ENCODE peak calls at places on chromosomes 13 and 19, in ten cellular contexts. S, F, A, W, Q, J, Y, C, Z and K are unnamed samples.

GRCh38 chr13:75258159-75258782 is 223.7 kb downstream of the TBC1D4 start:
- DNase-seq in Z (no peak), F (no peak), W (no peak), C (peak; percentile 65), A (peak; percentile 12), S (no peak), Y (peak; percentile 30), J (no peak), Q (no peak), K (no peak)

GRCh38 chr13:64529874-64530485 is 2700.2 kb downstream of the PCDH9 start:
- DNase-seq in Z (no peak), W (no peak), C (peak; percentile 22), A (no peak), Q (no peak), F (no peak), S (peak; percentile 18), Y (no peak), J (no peak), K (peak; percentile 20)

GRCh38 chr19:15488489-15489226 is 9.4 kb upstream of the PGLYRP2 start:
- DNase-seq in F (no peak), C (peak; percentile 60), Z (no peak), Y (no peak), J (no peak), W (no peak), S (no peak), Q (no peak), A (no peak), K (no peak)

GRCh38 chr13:98981596-98982195 is 3.8 kb upstream of the DOCK9 start:
- DNase-seq in Y (no peak), J (no peak), W (no peak), Q (no peak), Z (no peak), F (no peak), A (no peak), C (no peak), S (no peak), K (no peak)

GRCh38 chr19:35171730-35172129 is 17.2 kb downstream of the FXYD5 start:
- DNase-seq in Q (no peak), S (no peak), F (no peak), J (no peak), Z (peak; percentile 42), C (no peak), A (no peak), Y (no peak), W (no peak), K (no peak)

GRCh38 chr19:35534803-35535480 is 1.7 kb downstream of the GAPDHS start:
- DNase-seq in Z (no peak), C (no peak), A (no peak), W (no peak), F (no peak), J (no peak), S (no peak), Y (no peak), Q (no peak), K (no peak)

GRCh38 chr19:1199531-1199930 is 6.0 kb upstream of the STK11 start:
- DNase-seq in C (no peak), A (no peak), W (no peak), Q (no peak), J (no peak), Y (no peak), F (no peak), S (no peak), Z (no peak), K (no peak)

GRCh38 chr19:55452381-55453325 is 8.8 kb downstream of the ISOC2 start:
- DNase-seq in Q (no peak), J (no peak), A (no peak), C (peak; percentile 81), Z (peak; percentile 94), Y (peak; percentile 59), W (no peak), F (peak; percentile 86), S (peak; percentile 86), K (peak; percentile 90)

GRCh38 chr13:44972956-44973581 is 16.2 kb downstream of the NUFIP1 start:
- DNase-seq in J (no peak), C (peak; percentile 56), F (no peak), Q (no peak), Y (no peak), W (no peak), S (no peak), A (no peak), Z (no peak), K (no peak)

GRCh38 chr19:19224852-19225494 is 13.2 kb downstream of the NCAN start:
- DNase-seq in Z (peak; percentile 84), F (no peak), S (peak; percentile 60), J (no peak), A (no peak), W (no peak), C (peak; percentile 55), Y (no peak), Q (peak; percentile 1), K (peak; percentile 81)

GRCh38 chr19:44653977-44654784 is 10.5 kb downstream of the PVR start:
- DNase-seq in Z (peak; percentile 92), J (no peak), W (no peak), Q (no peak), C (peak; percentile 67), S (peak; percentile 66), Y (peak; percentile 11), A (no peak), F (no peak), K (peak; percentile 58)

GRCh38 chr13:47481521-47481920 is 519.6 kb downstream of the SUCLA2 start:
- DNase-seq in Y (peak; percentile 12), Z (no peak), F (no peak), Q (no peak), W (no peak), A (no peak), C (no peak), S (no peak), J (no peak), K (no peak)

GRCh38 chr13:109151255-109151654 is 521.8 kb downstream of the MYO16 start:
- DNase-seq in Q (no peak), S (no peak), F (no peak), Z (no peak), A (no peak), C (no peak), J (no peak), Y (no peak), W (no peak), K (no peak)

GRCh38 chr19:32309711-32310390 is 35.6 kb upstream of the ZNF507 start:
- DNase-seq in A (no peak), W (no peak), F (no peak), C (no peak), Z (peak; percentile 34), S (no peak), Q (no peak), J (no peak), Y (no peak), K (no peak)

DNA sequence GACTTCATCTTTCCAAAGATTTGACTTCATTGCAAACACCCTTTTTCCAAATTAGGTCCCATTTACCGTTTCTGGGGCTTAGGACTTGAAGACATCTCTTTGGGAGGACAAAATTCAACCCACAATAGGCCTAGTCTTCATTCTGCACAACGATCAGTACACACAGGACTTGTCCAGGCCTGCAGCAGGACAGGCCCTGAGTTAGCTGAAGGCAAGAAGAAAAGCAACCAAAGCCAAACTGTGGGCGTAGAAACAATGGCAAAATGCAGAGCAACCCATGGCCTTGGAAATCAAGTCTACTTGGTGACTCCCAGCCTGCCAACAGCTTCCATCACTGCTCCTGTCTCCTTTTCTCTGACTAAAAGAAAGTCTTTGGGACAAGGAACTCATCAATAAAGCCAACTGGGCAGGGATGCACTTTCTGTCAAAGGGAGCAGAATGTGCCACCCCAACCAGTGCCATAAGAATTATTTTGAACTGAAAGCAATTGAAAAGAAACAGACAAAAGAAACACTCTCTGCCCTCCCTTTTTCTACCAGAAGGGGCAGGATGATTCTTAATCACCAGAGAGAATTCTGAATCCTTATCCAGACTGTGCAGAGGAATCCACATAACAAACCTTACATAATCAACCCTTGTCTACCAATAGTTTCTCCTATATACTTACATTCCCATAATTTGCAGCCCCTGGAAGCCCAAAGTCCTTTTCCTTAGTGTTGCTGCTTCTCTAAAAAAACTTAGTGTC is 520.9 kb upstream of the NBEA start:
- DNase-seq in A (no peak), Z (no peak), F (no peak), Y (no peak), Q (no peak), W (no peak), C (no peak), S (no peak), J (no peak), K (no peak)
- TF ChIP-seq CTCF in A (no peak), Z (no peak), F (no peak), Y (no peak), Q (no peak), W (no peak), C (peak; percentile 32), S (peak; percentile 36), J (peak; percentile 28), K (no peak)

GRCh38 chr19:29467824-29468401 is 57.9 kb upstream of the VSTM2B start:
- DNase-seq in Z (peak; percentile 13), W (no peak), C (peak; percentile 35), S (no peak), F (no peak), Q (peak; percentile 2), J (peak; percentile 5), Y (no peak), A (no peak), K (peak; percentile 27)
- TF ChIP-seq CTCF in Z (no peak), W (no peak), C (peak; percentile 32), S (no peak), F (no peak), Q (peak; percentile 63), J (peak; percentile 61), Y (no peak), A (peak; percentile 81), K (peak; percentile 53)

DNA sequence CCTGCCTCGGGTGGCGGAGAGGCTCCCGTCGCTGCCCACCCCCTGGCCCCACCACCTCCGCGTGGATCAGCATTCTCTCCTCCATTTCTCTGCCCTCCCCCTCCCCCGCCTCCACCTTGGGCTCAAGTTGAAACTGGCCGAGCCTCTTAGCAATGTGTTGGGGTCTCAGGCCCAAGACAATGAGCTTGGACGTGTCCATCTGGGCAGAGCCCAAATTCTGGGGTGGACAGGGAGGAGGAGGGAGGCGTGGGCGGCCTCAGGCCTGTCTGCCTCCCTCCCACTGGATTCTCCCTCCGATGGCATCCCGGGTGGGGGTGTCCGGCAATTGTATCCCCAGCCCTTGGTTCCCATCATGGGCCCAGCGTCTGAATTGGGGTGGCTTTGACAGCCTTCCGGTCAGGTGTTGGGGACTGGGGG is 1.2 kb downstream of the CELF5 start:
- DNase-seq in C (no peak), A (no peak), W (no peak), Y (no peak), J (no peak), S (no peak), Q (no peak), Z (no peak), F (no peak), K (no peak)
- TF ChIP-seq CTCF in C (no peak), A (no peak), W (no peak), Y (no peak), J (no peak), S (no peak), Q (no peak), Z (no peak), F (no peak), K (no peak)

DNA sequence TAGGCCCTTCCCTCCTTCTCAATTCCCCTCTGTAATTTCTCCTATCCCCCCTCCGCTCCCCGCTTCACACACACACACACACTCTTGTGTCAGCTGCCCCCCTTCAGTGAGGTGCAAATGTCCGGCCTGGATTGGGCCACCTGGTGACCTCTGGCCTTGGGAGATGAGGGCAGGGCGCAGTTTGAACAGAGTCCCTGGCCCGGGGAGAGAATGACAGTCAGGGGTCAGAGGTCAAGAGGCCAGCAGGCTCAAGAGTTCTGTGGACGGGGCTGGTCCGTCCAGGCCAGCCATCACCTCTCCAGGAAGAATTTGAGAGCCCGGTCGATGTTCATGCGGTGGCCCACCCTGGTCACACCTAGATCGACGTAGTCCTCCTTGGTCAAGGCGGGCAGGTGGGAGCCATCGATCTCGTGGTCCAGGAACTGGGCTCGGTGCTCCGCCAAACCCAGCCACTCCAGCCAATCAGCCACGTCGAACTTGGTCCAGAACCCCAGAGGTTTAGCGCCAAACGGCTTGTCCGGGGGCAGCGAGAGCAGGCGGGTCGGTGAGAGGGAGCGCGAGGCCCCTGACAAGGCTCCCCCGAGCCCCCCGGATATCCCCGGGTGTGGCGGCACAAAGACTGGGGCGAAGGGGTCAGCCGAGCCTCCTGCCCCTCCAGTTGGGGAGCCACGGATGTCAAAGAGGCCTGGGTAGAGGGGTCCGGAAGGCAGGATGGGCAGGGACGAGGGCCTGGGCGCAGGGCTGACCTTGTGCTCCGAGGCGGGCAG is 12.6 kb downstream of the C19orf81 start:
- DNase-seq in F (no peak), A (no peak), Y (no peak), C (no peak), J (no peak), S (no peak), Q (no peak), W (no peak), Z (no peak), K (peak; percentile 37)
- TF ChIP-seq CTCF in F (no peak), A (no peak), Y (no peak), C (no peak), J (no peak), S (no peak), Q (no peak), W (no peak), Z (no peak), K (no peak)